ENCODE peak calls at places on chromosomes 6 and 20, in five cellular contexts. R is fibroblast of the conjunctiva, P is stomach, O is iPS-NIHi11, G is KBM-7. C is an unnamed sample.
A peak's percentile ranks its signal among the peaks of the same experiment; 100 is the strongest.

GRCh38 chr20:12207875-12208274 is 290.2 kb downstream of the BTBD3 start:
- DNase-seq in R (peak; percentile 10), G (peak; percentile 55), O (peak; percentile 59), P (peak; percentile 26), C (peak; percentile 41)

GRCh38 chr6:164741938-164742451 is 567.4 kb downstream of the C6orf118 start:
- DNase-seq in R (no peak), G (no peak), P (no peak), O (no peak), C (no peak)

GRCh38 chr6:170165085-170165484 is 125.8 kb downstream of the DLL1 start:
- DNase-seq in O (no peak), R (no peak), P (no peak), G (no peak), C (no peak)

GRCh38 chr20:51378171-51378928 is 164.2 kb downstream of the NFATC2 start:
- DNase-seq in P (no peak), R (no peak), O (peak; percentile 59), G (peak; percentile 20), C (no peak)

GRCh38 chr20:57821930-57822329 is 112.1 kb upstream of the PMEPA1 start:
- DNase-seq in P (no peak), G (no peak), R (no peak), O (no peak), C (no peak)

GRCh38 chr6:137866914-137867684 is at the start of gene TNFAIP3:
- DNase-seq in O (peak; percentile 95), P (peak; percentile 92), R (peak; percentile 90), G (peak; percentile 89), C (peak; percentile 90)

GRCh38 chr6:7954477-7955200 is 44.1 kb upstream of the TXNDC5 start:
- DNase-seq in R (no peak), P (no peak), G (peak; percentile 79), O (no peak), C (no peak)

GRCh38 chr6:105087571-105088211 is 92.1 kb downstream of the POPDC3 start:
- DNase-seq in P (peak; percentile 40), R (peak; percentile 56), G (peak; percentile 62), O (peak; percentile 42), C (no peak)

GRCh38 chr20:53895385-53895755 is 175.0 kb downstream of the BCAS1 start:
- DNase-seq in R (no peak), P (no peak), O (no peak), G (no peak), C (no peak)

GRCh38 chr20:63578224-63579016 is 4.4 kb upstream of the HELZ2 start:
- DNase-seq in R (no peak), O (no peak), P (no peak), G (no peak), C (no peak)

GRCh38 chr6:114580882-114581281 is 238.1 kb upstream of the HS3ST5 start:
- DNase-seq in P (no peak), G (no peak), R (no peak), O (no peak), C (no peak)

GRCh38 chr20:1327241-1327653 is 1.7 kb downstream of the SDCBP2 start:
- DNase-seq in O (no peak), G (peak; percentile 42), R (no peak), P (no peak), C (no peak)

GRCh38 chr6:152897807-152898399 is 84.9 kb downstream of the FBXO5 start:
- DNase-seq in R (peak; percentile 22), P (peak; percentile 63), O (peak; percentile 84), G (peak; percentile 72), C (peak; percentile 86)

GRCh38 chr6:164057876-164058275 is 643.4 kb downstream of the QKI start:
- DNase-seq in G (no peak), P (no peak), R (no peak), O (no peak), C (no peak)